ENCODE peak calls at places on chromosomes 11 and 22, in six cellular contexts. Q, L, V, I, Z and B are unnamed samples.

GRCh38 chr11:44319170-44319551 is 9.2 kb upstream of the ALX4 start:
- DNase-seq in Q (no peak), L (no peak), V (no peak), I (no peak), Z (no peak), B (no peak)

GRCh38 chr11:57356179-57356757 is 18.1 kb downstream of the P2RX3 start:
- DNase-seq in Q (no peak), L (no peak), V (no peak), I (no peak), Z (no peak), B (no peak)

GRCh38 chr11:117876341-117877119 is at the start of gene FXYD6:
- DNase-seq in Q (no peak), L (no peak), V (no peak), I (peak; percentile 77), Z (no peak), B (peak; percentile 76)

GRCh38 chr22:46681010-46681409 is 57.0 kb downstream of the CERK start:
- DNase-seq in Q (no peak), L (peak; percentile 63), V (no peak), I (no peak), Z (no peak), B (no peak)

GRCh38 chr22:32564170-32565001 is 89.8 kb downstream of the FBXO7 start:
- DNase-seq in Q (peak; percentile 58), L (no peak), V (no peak), I (no peak), Z (no peak), B (no peak)

GRCh38 chr11:35087648-35088047 is 51.3 kb upstream of the CD44 start:
- DNase-seq in Q (peak; percentile 53), L (no peak), V (no peak), I (peak; percentile 77), Z (no peak), B (no peak)

GRCh38 chr22:49086606-49087157 is 741.0 kb downstream of the BRD1 start:
- DNase-seq in Q (no peak), L (no peak), V (no peak), I (no peak), Z (no peak), B (no peak)

GRCh38 chr11:73223998-73224730 is 6.1 kb downstream of the P2RY2 start:
- DNase-seq in Q (no peak), L (no peak), V (no peak), I (no peak), Z (no peak), B (no peak)

GRCh38 chr22:38474003-38474607 is 6.2 kb downstream of the KDELR3 start:
- DNase-seq in Q (no peak), L (no peak), V (no peak), I (no peak), Z (no peak), B (no peak)

GRCh38 chr11:123386746-123387510 is 43.1 kb upstream of the GRAMD1B start:
- DNase-seq in Q (peak; percentile 43), L (no peak), V (no peak), I (no peak), Z (no peak), B (no peak)

GRCh38 chr22:36383110-36383581 is 4.6 kb downstream of the MYH9 start:
- DNase-seq in Q (peak; percentile 94), L (no peak), V (no peak), I (no peak), Z (no peak), B (no peak)

GRCh38 chr11:16839821-16840220 is 101.4 kb downstream of the C11orf58 start:
- DNase-seq in Q (no peak), L (no peak), V (no peak), I (no peak), Z (no peak), B (no peak)

GRCh38 chr11:66035653-66036333 is 9.5 kb upstream of the CATSPER1 start:
- DNase-seq in Q (no peak), L (no peak), V (no peak), I (no peak), Z (no peak), B (no peak)

GRCh38 chr11:25992254-25992653 is 339.7 kb upstream of the ANO3 start:
- DNase-seq in Q (no peak), L (no peak), V (no peak), I (no peak), Z (no peak), B (no peak)

GRCh38 chr11:69209936-69210659 is 54.4 kb downstream of the SMIM38 start:
- DNase-seq in Q (no peak), L (no peak), V (no peak), I (no peak), Z (no peak), B (peak; percentile 64)

GRCh38 chr22:17629646-17630045 is 1.1 kb upstream of the ATP6V1E1 start:
- DNase-seq in Q (no peak), L (no peak), V (no peak), I (no peak), Z (no peak), B (no peak)

GRCh38 chr11:2732261-2732939 is 32.6 kb upstream of the KCNQ1OT1 start:
- DNase-seq in Q (no peak), L (peak; percentile 68), V (no peak), I (no peak), Z (no peak), B (no peak)

GRCh38 chr22:49113758-49114157 is 713.9 kb downstream of the BRD1 start:
- DNase-seq in Q (no peak), L (no peak), V (no peak), I (no peak), Z (no peak), B (peak; percentile 58)

GRCh38 chr11:20303451-20303965 is 60.0 kb upstream of the HTATIP2 start:
- DNase-seq in Q (no peak), L (no peak), V (no peak), I (no peak), Z (no peak), B (no peak)

GRCh38 chr11:85772700-85773099 is 38.2 kb downstream of the SYTL2 start:
- DNase-seq in Q (peak; percentile 87), L (no peak), V (no peak), I (no peak), Z (no peak), B (no peak)

GRCh38 chr11:8757047-8757446 is 74.5 kb downstream of the RPL27A start:
- DNase-seq in Q (peak; percentile 57), L (no peak), V (no peak), I (no peak), Z (no peak), B (no peak)

GRCh38 chr11:114179234-114179941 is 116.8 kb upstream of the NNMT start:
- DNase-seq in Q (no peak), L (no peak), V (peak; percentile 83), I (peak; percentile 76), Z (peak; percentile 85), B (peak; percentile 95)

GRCh38 chr11:2472428-2473186 is 27.8 kb downstream of the KCNQ1 start:
- DNase-seq in Q (no peak), L (peak; percentile 42), V (no peak), I (no peak), Z (no peak), B (no peak)

GRCh38 chr11:64947202-64947814 is 11.6 kb upstream of the GPHA2 start:
- DNase-seq in Q (no peak), L (no peak), V (no peak), I (no peak), Z (no peak), B (no peak)
- TF ChIP-seq CTCF in Q (no peak), L (no peak), V (no peak), I (no peak), Z (no peak), B (no peak)

GRCh38 chr11:70415642-70416395 is 17.5 kb downstream of the CTTN start:
- DNase-seq in Q (peak; percentile 22), L (no peak), V (no peak), I (no peak), Z (no peak), B (no peak)
- H3K27ac ChIP-seq in Q (peak overlapping the region; percentile 19), L (no peak overlapping the region), V (no peak overlapping the region), I (no peak overlapping the region), Z (no peak overlapping the region), B (no peak overlapping the region)

GRCh38 chr22:30235687-30236170 is 10.8 kb downstream of the LIF start:
- DNase-seq in Q (peak; percentile 88), L (no peak), V (peak; percentile 65), I (no peak), Z (no peak), B (no peak)

GRCh38 chr22:30232716-30233218 is 13.8 kb downstream of the LIF start:
- DNase-seq in Q (no peak), L (no peak), V (no peak), I (no peak), Z (no peak), B (no peak)

GRCh38 chr22:30236875-30237274 is 9.7 kb downstream of the LIF start:
- DNase-seq in Q (no peak), L (no peak), V (no peak), I (no peak), Z (no peak), B (no peak)

GRCh38 chr22:30233582-30233981 is 13.0 kb downstream of the LIF start:
- DNase-seq in Q (no peak), L (no peak), V (no peak), I (no peak), Z (no peak), B (no peak)

GRCh38 chr22:30234786-30235470 is 11.6 kb downstream of the LIF start:
- DNase-seq in Q (peak; percentile 82), L (no peak), V (peak; percentile 45), I (no peak), Z (no peak), B (no peak)
- H3K4me3 ChIP-seq in Q (no peak overlapping the region), L (no peak overlapping the region), V (no peak overlapping the region), I (no peak overlapping the region), Z (no peak overlapping the region), B (no peak overlapping the region)

DNA sequence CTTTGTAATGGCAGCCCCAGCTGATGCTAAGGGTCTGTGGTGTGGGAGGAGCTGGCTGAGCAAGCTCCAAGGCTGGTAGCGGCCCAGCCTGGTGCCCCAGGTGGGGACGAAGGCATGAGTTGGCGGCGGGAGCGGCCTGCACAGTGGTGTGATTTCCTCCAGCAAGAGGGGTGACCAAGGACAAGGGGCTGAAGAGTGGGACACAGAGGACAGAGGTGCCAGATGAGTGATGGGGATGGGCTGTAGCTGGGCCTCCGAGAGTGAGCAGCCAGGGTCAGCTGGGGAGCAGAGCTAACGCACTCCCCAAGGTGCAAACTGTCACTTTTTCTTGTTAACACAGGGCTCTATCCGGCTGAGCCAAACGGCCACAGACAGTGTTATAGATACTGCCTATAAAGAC is 229.2 kb upstream of the TBCEL start:
- DNase-seq in Q (no peak), L (no peak), V (no peak), I (no peak), Z (no peak), B (no peak)
- TF ChIP-seq CTCF in Q (no peak), L (no peak), V (no peak), I (no peak), Z (no peak), B (no peak)

GRCh38 chr11:93100211-93100610 is 97.6 kb downstream of the SLC36A4 start:
- DNase-seq in Q (peak; percentile 36), L (no peak), V (no peak), I (no peak), Z (no peak), B (no peak)
- H3K27ac ChIP-seq in Q (peak overlapping the region; percentile 6), L (no peak overlapping the region), V (no peak overlapping the region), I (no peak overlapping the region), Z (no peak overlapping the region), B (no peak overlapping the region)